ENCODE peak calls at places on chromosomes 12 and 14, in four cellular contexts. One of them, this sample, is unnamed.

GRCh38 chr14:97021001-97021400 is 223.8 kb downstream of the VRK1 start:
- DNase-seq in KBM-7: peak
- DNase-seq in RPMI7951: no peak
- DNase-seq in naive thymus-derived CD8-positive, alpha-beta T cell: no peak
- DNase-seq in this sample: no peak

GRCh38 chr12:107086314-107086713 is 7.0 kb downstream of the CRY1 start:
- DNase-seq in RPMI7951: no peak
- DNase-seq in KBM-7: no peak
- DNase-seq in naive thymus-derived CD8-positive, alpha-beta T cell: no peak
- DNase-seq in this sample: no peak

GRCh38 chr14:100669468-100669867 is 57.2 kb upstream of the DLK1 start:
- DNase-seq in naive thymus-derived CD8-positive, alpha-beta T cell: no peak
- DNase-seq in RPMI7951: no peak
- DNase-seq in KBM-7: no peak
- DNase-seq in this sample: no peak

GRCh38 chr12:122018457-122018856 is 3.2 kb upstream of the BCL7A start:
- DNase-seq in KBM-7: no peak
- DNase-seq in RPMI7951: no peak
- DNase-seq in naive thymus-derived CD8-positive, alpha-beta T cell: no peak
- DNase-seq in this sample: no peak

GRCh38 chr14:96889091-96889490 is 91.9 kb downstream of the VRK1 start:
- DNase-seq in naive thymus-derived CD8-positive, alpha-beta T cell: no peak
- DNase-seq in KBM-7: no peak
- DNase-seq in RPMI7951: no peak
- DNase-seq in this sample: no peak

GRCh38 chr12:4449862-4450222 is 4.2 kb upstream of the FGF6 start:
- DNase-seq in RPMI7951: no peak
- DNase-seq in naive thymus-derived CD8-positive, alpha-beta T cell: no peak
- DNase-seq in KBM-7: no peak
- DNase-seq in this sample: no peak

GRCh38 chr12:129971721-129972120 is 67.9 kb upstream of the TMEM132D start:
- DNase-seq in KBM-7: no peak
- DNase-seq in naive thymus-derived CD8-positive, alpha-beta T cell: no peak
- DNase-seq in RPMI7951: no peak
- DNase-seq in this sample: no peak

GRCh38 chr14:72666610-72667009 is 227.3 kb downstream of the DPF3 start:
- DNase-seq in KBM-7: no peak
- DNase-seq in naive thymus-derived CD8-positive, alpha-beta T cell: no peak
- DNase-seq in RPMI7951: peak
- DNase-seq in this sample: peak

GRCh38 chr12:94618995-94619695 is 31.2 kb downstream of the TMCC3 start:
- DNase-seq in naive thymus-derived CD8-positive, alpha-beta T cell: no peak
- DNase-seq in RPMI7951: peak
- DNase-seq in KBM-7: no peak
- DNase-seq in this sample: peak

GRCh38 chr12:47775100-47775911 is 2.3 kb downstream of the SLC48A1 start:
- DNase-seq in KBM-7: peak
- DNase-seq in RPMI7951: peak
- DNase-seq in naive thymus-derived CD8-positive, alpha-beta T cell: no peak
- DNase-seq in this sample: no peak

GRCh38 chr12:29743801-29744200 is 39.9 kb downstream of the TMTC1 start:
- DNase-seq in KBM-7: no peak
- DNase-seq in naive thymus-derived CD8-positive, alpha-beta T cell: no peak
- DNase-seq in RPMI7951: peak
- DNase-seq in this sample: peak

GRCh38 chr14:50821471-50822464 is 9.2 kb downstream of the NIN start:
- DNase-seq in KBM-7: peak
- DNase-seq in naive thymus-derived CD8-positive, alpha-beta T cell: peak
- DNase-seq in RPMI7951: no peak
- DNase-seq in this sample: no peak

GRCh38 chr12:91404362-91404899 is 221.8 kb upstream of the DCN start:
- DNase-seq in naive thymus-derived CD8-positive, alpha-beta T cell: no peak
- DNase-seq in KBM-7: no peak
- DNase-seq in RPMI7951: no peak
- DNase-seq in this sample: no peak

This sample was measured in endothelial cell of umbilical vein.